ENCODE peak calls at places on chromosomes 6 and 20, in eight cellular contexts. One of them, this sample, is unnamed.
A peak's percentile ranks its signal among the peaks of the same experiment; 100 is the strongest.

GRCh38 chr20:42024653-42025052 is 406.5 kb upstream of the CHD6 start:
- DNase-seq in neural crest cell: peak; percentile 34
- DNase-seq in HL-60: no peak
- DNase-seq in RWPE1: no peak
- DNase-seq in HFFc6: no peak
- DNase-seq in ascending aorta: no peak
- DNase-seq in endothelial cell: no peak
- DNase-seq in lower leg skin: no peak
- DNase-seq in this sample: no peak

GRCh38 chr6:4637691-4638433 is 138.3 kb upstream of the CDYL start:
- DNase-seq in neural crest cell: no peak
- DNase-seq in HL-60: no peak
- DNase-seq in RWPE1: peak; percentile 35
- DNase-seq in HFFc6: peak; percentile 86
- DNase-seq in ascending aorta: no peak
- DNase-seq in endothelial cell: no peak
- DNase-seq in lower leg skin: no peak
- DNase-seq in this sample: no peak

GRCh38 chr6:133945158-133945557 is 7.9 kb upstream of the TBPL1 start:
- DNase-seq in neural crest cell: no peak
- DNase-seq in HL-60: no peak
- DNase-seq in RWPE1: no peak
- DNase-seq in HFFc6: peak; percentile 36
- DNase-seq in ascending aorta: no peak
- DNase-seq in endothelial cell: no peak
- DNase-seq in lower leg skin: no peak
- DNase-seq in this sample: no peak

GRCh38 chr6:55869731-55870130 is 5.7 kb downstream of the BMP5 start:
- DNase-seq in neural crest cell: no peak
- DNase-seq in HL-60: no peak
- DNase-seq in RWPE1: peak; percentile 8
- DNase-seq in HFFc6: no peak
- DNase-seq in ascending aorta: no peak
- DNase-seq in endothelial cell: no peak
- DNase-seq in lower leg skin: no peak
- DNase-seq in this sample: no peak

GRCh38 chr20:33337119-33337518 is 54.1 kb downstream of the BPIFB1 start:
- DNase-seq in neural crest cell: no peak
- DNase-seq in HL-60: no peak
- DNase-seq in RWPE1: peak; percentile 35
- DNase-seq in HFFc6: no peak
- DNase-seq in ascending aorta: no peak
- DNase-seq in endothelial cell: no peak
- DNase-seq in lower leg skin: no peak
- DNase-seq in this sample: no peak

GRCh38 chr6:168318579-168319278 is 848 bp downstream of the DACT2 start:
- DNase-seq in neural crest cell: no peak
- DNase-seq in HL-60: no peak
- DNase-seq in RWPE1: no peak
- DNase-seq in HFFc6: no peak
- DNase-seq in ascending aorta: no peak
- DNase-seq in endothelial cell: no peak
- DNase-seq in lower leg skin: no peak
- DNase-seq in this sample: no peak

GRCh38 chr6:138227316-138227781 is 9.1 kb upstream of the PBOV1 start:
- DNase-seq in neural crest cell: no peak
- DNase-seq in HL-60: no peak
- DNase-seq in RWPE1: no peak
- DNase-seq in HFFc6: no peak
- DNase-seq in ascending aorta: no peak
- DNase-seq in endothelial cell: no peak
- DNase-seq in lower leg skin: no peak
- DNase-seq in this sample: no peak

GRCh38 chr20:50673831-50674825 is 17.2 kb downstream of the RIPOR3 start:
- DNase-seq in neural crest cell: no peak
- DNase-seq in HL-60: no peak
- DNase-seq in RWPE1: no peak
- DNase-seq in HFFc6: no peak
- DNase-seq in ascending aorta: no peak
- DNase-seq in endothelial cell: no peak
- DNase-seq in lower leg skin: no peak
- DNase-seq in this sample: no peak

GRCh38 chr6:40722081-40722480 is 134.9 kb upstream of the LRFN2 start:
- DNase-seq in neural crest cell: no peak
- DNase-seq in HL-60: no peak
- DNase-seq in RWPE1: no peak
- DNase-seq in HFFc6: no peak
- DNase-seq in ascending aorta: no peak
- DNase-seq in endothelial cell: no peak
- DNase-seq in lower leg skin: no peak
- DNase-seq in this sample: no peak

GRCh38 chr6:127893541-127893940 is 7.3 kb downstream of the THEMIS start:
- DNase-seq in neural crest cell: no peak
- DNase-seq in HL-60: no peak
- DNase-seq in RWPE1: no peak
- DNase-seq in HFFc6: no peak
- DNase-seq in ascending aorta: no peak
- DNase-seq in endothelial cell: no peak
- DNase-seq in lower leg skin: no peak
- DNase-seq in this sample: no peak

GRCh38 chr6:99587792-99588191 is 18.8 kb upstream of the PRDM13 start:
- DNase-seq in neural crest cell: no peak
- DNase-seq in HL-60: no peak
- DNase-seq in RWPE1: no peak
- DNase-seq in HFFc6: no peak
- DNase-seq in ascending aorta: no peak
- DNase-seq in endothelial cell: no peak
- DNase-seq in lower leg skin: no peak
- DNase-seq in this sample: no peak

GRCh38 chr6:122799916-122800701 is 11.1 kb downstream of the SMPDL3A start:
- DNase-seq in neural crest cell: no peak
- DNase-seq in HL-60: no peak
- DNase-seq in RWPE1: peak; percentile 67
- DNase-seq in HFFc6: peak; percentile 50
- DNase-seq in ascending aorta: no peak
- DNase-seq in endothelial cell: no peak
- DNase-seq in lower leg skin: no peak
- DNase-seq in this sample: no peak

GRCh38 chr6:112116215-112116614 is 28.8 kb downstream of the FAM229B start:
- DNase-seq in neural crest cell: no peak
- DNase-seq in HL-60: no peak
- DNase-seq in RWPE1: no peak
- DNase-seq in HFFc6: no peak
- DNase-seq in ascending aorta: no peak
- DNase-seq in endothelial cell: no peak
- DNase-seq in lower leg skin: no peak
- DNase-seq in this sample: no peak

GRCh38 chr20:60050193-60050960 is 92.2 kb downstream of the CDH26 start:
- DNase-seq in neural crest cell: no peak
- DNase-seq in HL-60: no peak
- DNase-seq in RWPE1: peak; percentile 80
- DNase-seq in HFFc6: no peak
- DNase-seq in ascending aorta: no peak
- DNase-seq in endothelial cell: no peak
- DNase-seq in lower leg skin: no peak
- DNase-seq in this sample: no peak

GRCh38 chr20:23634985-23635767 is 2.6 kb downstream of the CST3 start:
- DNase-seq in neural crest cell: no peak
- DNase-seq in HL-60: no peak
- DNase-seq in RWPE1: peak; percentile 20
- DNase-seq in HFFc6: no peak
- DNase-seq in ascending aorta: no peak
- DNase-seq in endothelial cell: no peak
- DNase-seq in lower leg skin: no peak
- DNase-seq in this sample: no peak

GRCh38 chr20:19427913-19428800 is 215.7 kb downstream of the SLC24A3 start:
- DNase-seq in neural crest cell: no peak
- DNase-seq in HL-60: peak; percentile 24
- DNase-seq in RWPE1: no peak
- DNase-seq in HFFc6: no peak
- DNase-seq in ascending aorta: no peak
- DNase-seq in endothelial cell: no peak
- DNase-seq in lower leg skin: no peak
- DNase-seq in this sample: no peak

GRCh38 chr6:44149369-44150012 is 9.1 kb upstream of the CAPN11 start:
- DNase-seq in neural crest cell: no peak
- DNase-seq in HL-60: no peak
- DNase-seq in RWPE1: no peak
- DNase-seq in HFFc6: no peak
- DNase-seq in ascending aorta: no peak
- DNase-seq in endothelial cell: no peak
- DNase-seq in lower leg skin: no peak
- DNase-seq in this sample: no peak

GRCh38 chr6:44152109-44152461 is 6.5 kb upstream of the CAPN11 start:
- DNase-seq in neural crest cell: no peak
- DNase-seq in HL-60: no peak
- DNase-seq in RWPE1: no peak
- DNase-seq in HFFc6: no peak
- DNase-seq in ascending aorta: no peak
- DNase-seq in endothelial cell: no peak
- DNase-seq in lower leg skin: no peak
- DNase-seq in this sample: no peak

GRCh38 chr6:44151348-44152108 is 7.1 kb upstream of the CAPN11 start:
- DNase-seq in neural crest cell: peak; percentile 83
- DNase-seq in HL-60: peak; percentile 75
- DNase-seq in RWPE1: peak; percentile 62
- DNase-seq in HFFc6: peak; percentile 18
- DNase-seq in ascending aorta: peak; percentile 81
- DNase-seq in endothelial cell: peak; percentile 92
- DNase-seq in lower leg skin: peak; percentile 53
- DNase-seq in this sample: peak; percentile 92

GRCh38 chr6:44148306-44148705 is 10.3 kb upstream of the CAPN11 start:
- DNase-seq in neural crest cell: no peak
- DNase-seq in HL-60: no peak
- DNase-seq in RWPE1: no peak
- DNase-seq in HFFc6: no peak
- DNase-seq in ascending aorta: no peak
- DNase-seq in endothelial cell: no peak
- DNase-seq in lower leg skin: no peak
- DNase-seq in this sample: no peak

DNA sequence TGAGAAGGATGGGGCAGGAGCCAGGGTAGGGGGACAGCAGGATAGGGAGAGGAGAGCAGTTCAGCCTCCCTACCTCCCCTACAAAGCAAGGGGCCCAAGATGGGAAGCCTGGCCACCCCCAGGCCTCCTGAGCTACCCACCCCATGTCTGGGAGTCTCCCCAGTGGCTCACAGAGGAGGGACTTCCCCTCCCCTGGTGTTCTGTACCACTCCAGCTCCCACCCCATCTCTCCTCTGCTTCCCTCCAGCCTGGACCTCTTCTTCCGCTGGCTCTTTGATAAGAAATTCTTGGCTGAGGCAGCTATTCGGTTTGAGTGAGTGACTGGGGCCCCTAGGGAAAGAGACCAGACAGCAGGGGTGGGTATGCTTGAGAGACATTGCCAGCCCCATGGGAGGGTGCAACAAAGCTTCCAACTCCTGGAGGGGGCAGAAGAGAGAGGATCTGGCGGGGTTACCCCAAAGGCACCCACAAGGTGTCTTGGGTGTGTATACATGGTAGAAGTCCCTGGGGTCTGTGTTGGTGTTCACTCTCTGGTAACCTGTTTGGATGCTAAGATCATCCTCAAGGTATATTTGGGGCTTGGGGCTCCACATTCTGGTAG is 8.2 kb upstream of the CAPN11 start:
- DNase-seq in neural crest cell: no peak
- DNase-seq in HL-60: no peak
- DNase-seq in RWPE1: no peak
- DNase-seq in HFFc6: no peak
- DNase-seq in ascending aorta: no peak
- DNase-seq in endothelial cell: no peak
- DNase-seq in lower leg skin: no peak
- DNase-seq in this sample: no peak
- TF ChIP-seq CTCF in neural crest cell: no peak
- TF ChIP-seq CTCF in HL-60: no peak
- TF ChIP-seq CTCF in RWPE1: no peak
- TF ChIP-seq CTCF in HFFc6: no peak
- TF ChIP-seq CTCF in ascending aorta: no peak
- TF ChIP-seq CTCF in endothelial cell: no peak
- TF ChIP-seq CTCF in lower leg skin: no peak
- TF ChIP-seq CTCF in this sample: no peak

DNA sequence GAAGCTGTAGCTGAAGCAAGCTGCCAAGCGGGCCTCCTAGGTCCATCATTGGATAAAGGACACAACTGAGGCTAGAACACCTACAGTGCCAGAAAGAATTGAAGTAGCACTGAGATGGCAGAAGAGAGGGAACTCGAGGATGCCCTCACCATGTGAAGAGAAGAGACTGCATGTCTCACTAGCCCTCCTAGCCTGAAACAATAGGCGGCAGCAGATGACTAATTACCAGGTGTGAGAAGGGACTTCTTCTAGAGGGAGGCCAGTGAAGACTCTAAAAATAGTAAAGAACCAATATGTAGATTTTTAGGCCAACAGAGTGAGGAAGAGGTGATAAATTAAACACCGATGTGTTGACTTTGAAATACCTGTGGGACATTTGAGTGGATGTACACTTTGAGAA is 50.3 kb downstream of the LGSN start:
- DNase-seq in neural crest cell: no peak
- DNase-seq in HL-60: no peak
- DNase-seq in RWPE1: no peak
- DNase-seq in HFFc6: no peak
- DNase-seq in ascending aorta: no peak
- DNase-seq in endothelial cell: no peak
- DNase-seq in lower leg skin: no peak
- DNase-seq in this sample: no peak
- TF ChIP-seq CTCF in neural crest cell: no peak
- TF ChIP-seq CTCF in HL-60: no peak
- TF ChIP-seq CTCF in RWPE1: no peak
- TF ChIP-seq CTCF in HFFc6: no peak
- TF ChIP-seq CTCF in ascending aorta: no peak
- TF ChIP-seq CTCF in endothelial cell: no peak
- TF ChIP-seq CTCF in lower leg skin: no peak
- TF ChIP-seq CTCF in this sample: no peak

DNA sequence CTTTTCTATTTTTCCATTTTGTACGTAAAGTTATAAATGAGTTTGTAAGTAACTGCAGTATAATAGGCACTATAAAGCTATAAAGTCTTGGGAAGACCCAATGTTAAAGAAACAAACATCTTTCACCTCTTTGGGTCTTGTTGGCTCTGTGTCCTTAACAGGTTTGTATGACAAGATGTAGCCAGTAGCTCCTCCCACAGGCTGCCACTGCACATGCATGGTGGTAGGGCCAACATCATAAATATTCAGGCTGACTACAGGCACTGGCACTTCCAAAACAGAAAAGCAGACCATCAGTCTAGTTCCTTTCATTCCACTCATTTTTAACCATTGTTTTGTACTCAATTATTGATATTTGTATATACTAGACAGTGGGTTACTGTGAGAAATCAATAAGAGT is 59.9 kb downstream of the COL12A1 start:
- DNase-seq in neural crest cell: no peak
- DNase-seq in HL-60: no peak
- DNase-seq in RWPE1: no peak
- DNase-seq in HFFc6: no peak
- DNase-seq in ascending aorta: no peak
- DNase-seq in endothelial cell: no peak
- DNase-seq in lower leg skin: no peak
- DNase-seq in this sample: no peak
- TF ChIP-seq CTCF in neural crest cell: no peak
- TF ChIP-seq CTCF in HL-60: no peak
- TF ChIP-seq CTCF in RWPE1: no peak
- TF ChIP-seq CTCF in HFFc6: no peak
- TF ChIP-seq CTCF in ascending aorta: no peak
- TF ChIP-seq CTCF in endothelial cell: no peak
- TF ChIP-seq CTCF in lower leg skin: no peak
- TF ChIP-seq CTCF in this sample: no peak

GRCh38 chr20:48728042-48728837 is 99.6 kb downstream of the PREX1 start:
- DNase-seq in neural crest cell: peak; percentile 47
- DNase-seq in HL-60: no peak
- DNase-seq in RWPE1: no peak
- DNase-seq in HFFc6: no peak
- DNase-seq in ascending aorta: no peak
- DNase-seq in endothelial cell: no peak
- DNase-seq in lower leg skin: no peak
- DNase-seq in this sample: no peak
- TF ChIP-seq CTCF in neural crest cell: no peak
- TF ChIP-seq CTCF in HL-60: no peak
- TF ChIP-seq CTCF in RWPE1: no peak
- TF ChIP-seq CTCF in HFFc6: no peak
- TF ChIP-seq CTCF in ascending aorta: no peak
- TF ChIP-seq CTCF in endothelial cell: no peak
- TF ChIP-seq CTCF in lower leg skin: no peak
- TF ChIP-seq CTCF in this sample: no peak

This sample was measured in glutamatergic neuron.